ENCODE peak calls at places on chromosomes 2 and 18, in eight cellular contexts. N is right cardiac atrium; U is substantia nigra; Y is CD8-positive, alpha-beta memory T cell; E is GM23248; F is heart right ventricle; L is HCT116; V is PC-3. S is an unnamed sample.

GRCh38 chr2:120858764-120859525 is 123.3 kb downstream of the GLI2 start:
- DNase-seq in E (no peak), U (no peak), Y (no peak), L (no peak), N (no peak), F (no peak), V (no peak), S (no peak)

GRCh38 chr18:56314396-56314795 is 324.0 kb downstream of the TXNL1 start:
- DNase-seq in E (peak; percentile 36), F (no peak), V (no peak), Y (no peak), N (no peak), U (no peak), L (no peak), S (no peak)

GRCh38 chr2:172931923-172932520 is 143.6 kb upstream of the MAP3K20 start:
- DNase-seq in N (peak; percentile 83), Y (peak; percentile 63), L (peak; percentile 52), V (peak; percentile 79), U (no peak), E (peak; percentile 73), F (peak; percentile 52), S (peak; percentile 76)

GRCh38 chr2:120580709-120581108 is 155.0 kb upstream of the GLI2 start:
- DNase-seq in Y (no peak), V (no peak), U (no peak), N (peak; percentile 62), F (no peak), E (no peak), L (no peak), S (no peak)

GRCh38 chr2:222049946-222050345 is 248.9 kb downstream of the PAX3 start:
- DNase-seq in F (no peak), E (peak; percentile 37), U (no peak), N (no peak), Y (no peak), V (peak; percentile 60), L (no peak), S (no peak)

GRCh38 chr2:18552351-18553077 is 7.9 kb downstream of the RDH14 start:
- DNase-seq in N (no peak), U (no peak), Y (no peak), F (no peak), V (peak; percentile 43), E (peak; percentile 24), L (no peak), S (no peak)

GRCh38 chr2:26770986-26771586 is 7.0 kb downstream of the SLC35F6 start:
- DNase-seq in Y (no peak), F (peak; percentile 71), N (peak; percentile 92), U (no peak), V (peak; percentile 52), L (no peak), E (peak; percentile 80), S (no peak)

GRCh38 chr2:23385351-23385747 is 370 bp downstream of the KLHL29 start:
- DNase-seq in E (peak; percentile 80), F (peak; percentile 48), N (peak; percentile 79), Y (no peak), L (no peak), U (no peak), V (peak; percentile 35), S (peak; percentile 70)

GRCh38 chr2:112794131-112794733 is 9.9 kb upstream of the IL1A start:
- DNase-seq in E (peak; percentile 89), N (peak; percentile 57), F (no peak), U (no peak), Y (no peak), L (peak; percentile 49), V (no peak), S (peak; percentile 75)

GRCh38 chr2:33478968-33479691 is 2.7 kb downstream of the RASGRP3 start:
- DNase-seq in U (no peak), V (no peak), N (no peak), F (peak; percentile 18), E (no peak), L (no peak), Y (no peak), S (no peak)

GRCh38 chr2:33477473-33478468 is 1.3 kb downstream of the RASGRP3 start:
- DNase-seq in F (no peak), V (no peak), U (no peak), Y (no peak), N (peak; percentile 72), L (no peak), E (no peak), S (no peak)

GRCh38 chr2:33484042-33484621 is 7.7 kb downstream of the RASGRP3 start:
- DNase-seq in E (peak; percentile 7), L (no peak), F (no peak), Y (no peak), V (no peak), U (no peak), N (no peak), S (no peak)

GRCh38 chr2:33486544-33486943 is 10.1 kb downstream of the RASGRP3 start:
- DNase-seq in U (no peak), L (no peak), V (no peak), Y (no peak), E (no peak), F (no peak), N (no peak), S (no peak)

GRCh38 chr2:33482518-33482917 is 6.1 kb downstream of the RASGRP3 start:
- DNase-seq in N (no peak), L (no peak), F (no peak), Y (no peak), V (no peak), U (no peak), E (no peak), S (no peak)
- H3K27ac ChIP-seq in N (peak overlapping the region; percentile 86), L (no peak overlapping the region), F (peak overlapping the region; percentile 37), Y (no peak overlapping the region), V (no peak overlapping the region), U (peak overlapping the region; percentile 39), E (no peak overlapping the region), S (no peak overlapping the region)

GRCh38 chr2:138601438-138602165 is 100.0 kb downstream of the SPOPL start:
- DNase-seq in Y (no peak), N (no peak), U (no peak), V (peak; percentile 45), L (no peak), E (no peak), F (no peak), S (no peak)

GRCh38 chr2:138602166-138602460 is 100.5 kb downstream of the SPOPL start:
- DNase-seq in Y (no peak), F (no peak), N (peak; percentile 25), U (no peak), L (no peak), V (no peak), E (no peak), S (no peak)

GRCh38 chr2:138600732-138601437 is 99.3 kb downstream of the SPOPL start:
- DNase-seq in V (peak; percentile 66), E (peak; percentile 4), F (no peak), L (no peak), N (no peak), Y (no peak), U (no peak), S (no peak)
- H3K27ac ChIP-seq in V (peak overlapping the region; percentile 58), E (no peak overlapping the region), F (no peak overlapping the region), L (no peak overlapping the region), N (no peak overlapping the region), Y (no peak overlapping the region), U (no peak overlapping the region), S (no peak overlapping the region)

GRCh38 chr2:37846207-37846606 is 78.9 kb upstream of the RMDN2 start:
- DNase-seq in E (no peak), N (no peak), V (no peak), F (no peak), U (no peak), L (no peak), Y (no peak), S (no peak)
- H3K27ac ChIP-seq in E (no peak overlapping the region), N (no peak overlapping the region), V (no peak overlapping the region), F (no peak overlapping the region), U (no peak overlapping the region), L (no peak overlapping the region), Y (no peak overlapping the region), S (no peak overlapping the region)

GRCh38 chr2:207176245-207176644 is 10.5 kb upstream of the KLF7 start:
- DNase-seq in N (no peak), U (no peak), F (no peak), E (no peak), L (no peak), Y (no peak), V (no peak), S (no peak)
- H3K27ac ChIP-seq in N (no peak overlapping the region), U (no peak overlapping the region), F (no peak overlapping the region), E (no peak overlapping the region), L (no peak overlapping the region), Y (no peak overlapping the region), V (no peak overlapping the region), S (no peak overlapping the region)

DNA sequence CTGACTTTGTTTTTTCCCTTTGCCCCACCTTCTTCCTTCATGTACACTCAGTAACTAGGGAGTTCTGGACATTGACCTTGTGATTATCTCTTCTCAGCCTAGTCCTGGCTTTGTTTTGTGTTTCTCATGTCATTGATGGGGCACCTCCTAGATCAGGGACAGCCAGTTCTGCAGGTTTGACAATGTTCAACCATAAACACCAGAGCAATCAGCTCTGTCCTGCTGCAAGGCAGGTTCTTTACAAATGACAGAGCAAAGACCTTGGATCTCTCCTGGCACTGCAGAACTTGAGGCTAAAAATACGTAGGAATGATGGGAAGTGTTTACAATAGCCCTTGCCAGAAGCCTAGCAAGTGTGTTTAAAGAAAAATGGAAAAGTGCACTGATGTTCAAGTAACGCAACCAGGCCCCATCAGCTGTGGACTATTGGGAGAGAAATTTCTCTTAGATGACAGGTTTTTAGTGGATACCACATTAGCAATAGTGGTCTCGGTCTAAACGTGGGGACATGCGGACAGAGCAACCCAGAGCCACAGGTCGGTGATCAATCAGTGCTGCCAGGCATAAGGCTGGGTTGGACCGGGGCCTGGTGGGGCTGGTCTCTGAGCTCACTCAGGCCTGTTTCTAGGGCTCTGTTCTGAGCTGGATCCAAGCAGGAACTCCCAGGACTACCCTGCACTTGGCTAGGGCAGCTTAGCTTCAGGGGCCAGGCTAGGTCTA is 76.8 kb downstream of the SOWAHC start:
- DNase-seq in N (peak; percentile 86), U (no peak), Y (no peak), F (peak; percentile 51), V (peak; percentile 49), E (no peak), L (no peak), S (peak; percentile 14)
- H3K27ac ChIP-seq in N (peak overlapping the region; percentile 85), U (no peak overlapping the region), Y (no peak overlapping the region), F (peak overlapping the region; percentile 81), V (no peak overlapping the region), E (no peak overlapping the region), L (no peak overlapping the region), S (peak overlapping the region; percentile 79)